ENCODE peak calls at places on chromosomes 13 and 19, in seven cellular contexts. One of them, this sample, is unnamed.
A peak's percentile ranks its signal among the peaks of the same experiment; 100 is the strongest.

GRCh38 chr13:47519626-47520025 is 481.4 kb downstream of the SUCLA2 start:
- DNase-seq in stimulated activated CD4-positive, alpha-beta T cell treated with anti-CD3 and anti-CD28 coated beads, Interleukin-2, amount 100 ng/mL, for 24 hours: no peak
- DNase-seq in cortex of kidney: no peak
- DNase-seq in smooth muscle cell of the brain vasculature: no peak
- DNase-seq in NCI-H1092: no peak
- DNase-seq in T-helper 17 cell: no peak
- DNase-seq in RPMI8226: no peak
- DNase-seq in this sample: no peak

GRCh38 chr13:99902657-99903056 is 68.9 kb downstream of the ZIC5 start:
- DNase-seq in stimulated activated CD4-positive, alpha-beta T cell treated with anti-CD3 and anti-CD28 coated beads, Interleukin-2, amount 100 ng/mL, for 24 hours: no peak
- DNase-seq in cortex of kidney: no peak
- DNase-seq in smooth muscle cell of the brain vasculature: no peak
- DNase-seq in NCI-H1092: no peak
- DNase-seq in T-helper 17 cell: no peak
- DNase-seq in RPMI8226: no peak
- DNase-seq in this sample: no peak

GRCh38 chr19:55667511-55667910 is 7.5 kb upstream of the EPN1 start:
- DNase-seq in stimulated activated CD4-positive, alpha-beta T cell treated with anti-CD3 and anti-CD28 coated beads, Interleukin-2, amount 100 ng/mL, for 24 hours: no peak
- DNase-seq in cortex of kidney: no peak
- DNase-seq in smooth muscle cell of the brain vasculature: no peak
- DNase-seq in NCI-H1092: no peak
- DNase-seq in T-helper 17 cell: no peak
- DNase-seq in RPMI8226: no peak
- DNase-seq in this sample: no peak

GRCh38 chr13:47484564-47484963 is 516.5 kb downstream of the SUCLA2 start:
- DNase-seq in stimulated activated CD4-positive, alpha-beta T cell treated with anti-CD3 and anti-CD28 coated beads, Interleukin-2, amount 100 ng/mL, for 24 hours: no peak
- DNase-seq in cortex of kidney: no peak
- DNase-seq in smooth muscle cell of the brain vasculature: no peak
- DNase-seq in NCI-H1092: no peak
- DNase-seq in T-helper 17 cell: no peak
- DNase-seq in RPMI8226: no peak
- DNase-seq in this sample: no peak

GRCh38 chr19:21603431-21604153 is 98.2 kb downstream of the ZNF429 start:
- DNase-seq in stimulated activated CD4-positive, alpha-beta T cell treated with anti-CD3 and anti-CD28 coated beads, Interleukin-2, amount 100 ng/mL, for 24 hours: no peak
- DNase-seq in cortex of kidney: no peak
- DNase-seq in smooth muscle cell of the brain vasculature: no peak
- DNase-seq in NCI-H1092: no peak
- DNase-seq in T-helper 17 cell: no peak
- DNase-seq in RPMI8226: no peak
- DNase-seq in this sample: no peak

GRCh38 chr13:105144936-105145335 is 1390.5 kb downstream of the EFNB2 start:
- DNase-seq in stimulated activated CD4-positive, alpha-beta T cell treated with anti-CD3 and anti-CD28 coated beads, Interleukin-2, amount 100 ng/mL, for 24 hours: no peak
- DNase-seq in cortex of kidney: no peak
- DNase-seq in smooth muscle cell of the brain vasculature: no peak
- DNase-seq in NCI-H1092: no peak
- DNase-seq in T-helper 17 cell: no peak
- DNase-seq in RPMI8226: no peak
- DNase-seq in this sample: no peak

GRCh38 chr13:30743319-30744055 is 8.1 kb downstream of the ALOX5AP start:
- DNase-seq in stimulated activated CD4-positive, alpha-beta T cell treated with anti-CD3 and anti-CD28 coated beads, Interleukin-2, amount 100 ng/mL, for 24 hours: no peak
- DNase-seq in cortex of kidney: no peak
- DNase-seq in smooth muscle cell of the brain vasculature: peak; percentile 83
- DNase-seq in NCI-H1092: no peak
- DNase-seq in T-helper 17 cell: no peak
- DNase-seq in RPMI8226: no peak
- DNase-seq in this sample: no peak

GRCh38 chr19:21824679-21825078 is 11.3 kb downstream of the ZNF43 start:
- DNase-seq in stimulated activated CD4-positive, alpha-beta T cell treated with anti-CD3 and anti-CD28 coated beads, Interleukin-2, amount 100 ng/mL, for 24 hours: no peak
- DNase-seq in cortex of kidney: no peak
- DNase-seq in smooth muscle cell of the brain vasculature: no peak
- DNase-seq in NCI-H1092: no peak
- DNase-seq in T-helper 17 cell: no peak
- DNase-seq in RPMI8226: no peak
- DNase-seq in this sample: no peak

GRCh38 chr19:46976845-46977320 is 42.8 kb upstream of the NPAS1 start:
- DNase-seq in stimulated activated CD4-positive, alpha-beta T cell treated with anti-CD3 and anti-CD28 coated beads, Interleukin-2, amount 100 ng/mL, for 24 hours: no peak
- DNase-seq in cortex of kidney: no peak
- DNase-seq in smooth muscle cell of the brain vasculature: no peak
- DNase-seq in NCI-H1092: no peak
- DNase-seq in T-helper 17 cell: no peak
- DNase-seq in RPMI8226: no peak
- DNase-seq in this sample: no peak

GRCh38 chr19:50794778-50795664 is 4.8 kb downstream of the ACP4 start:
- DNase-seq in stimulated activated CD4-positive, alpha-beta T cell treated with anti-CD3 and anti-CD28 coated beads, Interleukin-2, amount 100 ng/mL, for 24 hours: peak; percentile 41
- DNase-seq in cortex of kidney: no peak
- DNase-seq in smooth muscle cell of the brain vasculature: no peak
- DNase-seq in NCI-H1092: no peak
- DNase-seq in T-helper 17 cell: no peak
- DNase-seq in RPMI8226: peak; percentile 75
- DNase-seq in this sample: no peak

GRCh38 chr19:791605-792360 is 5.5 kb upstream of the PTBP1 start:
- DNase-seq in stimulated activated CD4-positive, alpha-beta T cell treated with anti-CD3 and anti-CD28 coated beads, Interleukin-2, amount 100 ng/mL, for 24 hours: no peak
- DNase-seq in cortex of kidney: no peak
- DNase-seq in smooth muscle cell of the brain vasculature: no peak
- DNase-seq in NCI-H1092: no peak
- DNase-seq in T-helper 17 cell: no peak
- DNase-seq in RPMI8226: no peak
- DNase-seq in this sample: no peak

GRCh38 chr19:6739884-6740588 is 556 bp downstream of the TRIP10 start:
- DNase-seq in stimulated activated CD4-positive, alpha-beta T cell treated with anti-CD3 and anti-CD28 coated beads, Interleukin-2, amount 100 ng/mL, for 24 hours: peak; percentile 33
- DNase-seq in cortex of kidney: no peak
- DNase-seq in smooth muscle cell of the brain vasculature: no peak
- DNase-seq in NCI-H1092: no peak
- DNase-seq in T-helper 17 cell: peak; percentile 25
- DNase-seq in RPMI8226: peak; percentile 27
- DNase-seq in this sample: no peak

GRCh38 chr19:6101291-6101690 is 9.0 kb downstream of the RFX2 start:
- DNase-seq in stimulated activated CD4-positive, alpha-beta T cell treated with anti-CD3 and anti-CD28 coated beads, Interleukin-2, amount 100 ng/mL, for 24 hours: no peak
- DNase-seq in cortex of kidney: no peak
- DNase-seq in smooth muscle cell of the brain vasculature: no peak
- DNase-seq in NCI-H1092: no peak
- DNase-seq in T-helper 17 cell: no peak
- DNase-seq in RPMI8226: no peak
- DNase-seq in this sample: no peak

GRCh38 chr13:30577381-30577780 is 40.3 kb upstream of the USPL1 start:
- DNase-seq in stimulated activated CD4-positive, alpha-beta T cell treated with anti-CD3 and anti-CD28 coated beads, Interleukin-2, amount 100 ng/mL, for 24 hours: peak; percentile 31
- DNase-seq in cortex of kidney: no peak
- DNase-seq in smooth muscle cell of the brain vasculature: peak; percentile 33
- DNase-seq in NCI-H1092: no peak
- DNase-seq in T-helper 17 cell: peak; percentile 25
- DNase-seq in RPMI8226: peak; percentile 90
- DNase-seq in this sample: peak; percentile 22

GRCh38 chr13:25966086-25966485 is 85.7 kb downstream of the SHISA2 start:
- DNase-seq in stimulated activated CD4-positive, alpha-beta T cell treated with anti-CD3 and anti-CD28 coated beads, Interleukin-2, amount 100 ng/mL, for 24 hours: no peak
- DNase-seq in cortex of kidney: no peak
- DNase-seq in smooth muscle cell of the brain vasculature: no peak
- DNase-seq in NCI-H1092: no peak
- DNase-seq in T-helper 17 cell: no peak
- DNase-seq in RPMI8226: no peak
- DNase-seq in this sample: no peak

This sample was measured in stimulated activated naive CD4-positive, alpha-beta T cell treated with Interleukin-2 at 50 U/mL for 16 hours.